ENCODE peak calls at places on chromosomes 5 and 9, in seven cellular contexts. H is upper lobe of right lung, Z is GM13976, W is fibroblast of lung, Y is nephron progenitor cell, L is HCT116, M is right lobe of liver. T is an unnamed sample.

GRCh38 chr9:108049026-108049591 is 559.5 kb upstream of the KLF4 start:
- DNase-seq in H (no peak), Z (no peak), W (peak), Y (no peak), L (peak), M (no peak), T (no peak)

GRCh38 chr5:5314166-5314565 is 108.3 kb upstream of the ICE1 start:
- DNase-seq in H (no peak), Z (no peak), W (no peak), Y (no peak), L (no peak), M (no peak), T (no peak)

GRCh38 chr9:2023042-2023441 is 7.9 kb downstream of the SMARCA2 start:
- DNase-seq in H (no peak), Z (no peak), W (no peak), Y (no peak), L (no peak), M (no peak), T (no peak)

GRCh38 chr9:129252937-129253819 is 75.1 kb upstream of the IER5L start:
- DNase-seq in H (peak), Z (no peak), W (no peak), Y (no peak), L (no peak), M (no peak), T (no peak)

GRCh38 chr9:12923472-12924009 is 148.7 kb downstream of the LURAP1L start:
- DNase-seq in H (no peak), Z (no peak), W (peak), Y (no peak), L (no peak), M (no peak), T (no peak)

GRCh38 chr9:114317665-114318357 is 5.1 kb upstream of the ORM1 start:
- DNase-seq in H (peak), Z (no peak), W (peak), Y (no peak), L (no peak), M (no peak), T (no peak)

GRCh38 chr9:3768286-3768685 is 242.5 kb upstream of the RFX3 start:
- DNase-seq in H (no peak), Z (no peak), W (peak), Y (no peak), L (no peak), M (no peak), T (no peak)

GRCh38 chr9:18896531-18897179 is 136.4 kb downstream of the SAXO1 start:
- DNase-seq in H (no peak), Z (no peak), W (peak), Y (no peak), L (no peak), M (no peak), T (peak)

GRCh38 chr5:169013208-169013728 is 287.7 kb downstream of the SLIT3 start:
- DNase-seq in H (no peak), Z (no peak), W (no peak), Y (no peak), L (no peak), M (no peak), T (no peak)

GRCh38 chr5:179284751-179285191 is 60.5 kb downstream of the ADAMTS2 start:
- DNase-seq in H (peak), Z (no peak), W (no peak), Y (no peak), L (no peak), M (peak), T (no peak)

GRCh38 chr9:132673355-132673754 is 3.1 kb downstream of the GTF3C4 start:
- DNase-seq in H (no peak), Z (no peak), W (peak), Y (no peak), L (no peak), M (no peak), T (peak)

GRCh38 chr9:99907208-99907532 is 716 bp downstream of the STX17 start:
- DNase-seq in H (no peak), Z (no peak), W (no peak), Y (no peak), L (no peak), M (no peak), T (no peak)

GRCh38 chr9:13804532-13804931 is 509.4 kb downstream of the NFIB start:
- DNase-seq in H (no peak), Z (no peak), W (peak), Y (no peak), L (no peak), M (no peak), T (no peak)

GRCh38 chr9:125407974-125408900 is 146.6 kb downstream of the GAPVD1 start:
- DNase-seq in H (peak), Z (peak), W (peak), Y (peak), L (no peak), M (peak), T (peak)

GRCh38 chr5:107853031-107853430 is 182.3 kb upstream of the EFNA5 start:
- DNase-seq in H (no peak), Z (no peak), W (peak), Y (no peak), L (no peak), M (no peak), T (no peak)

GRCh38 chr9:72299017-72299603 is 65.9 kb downstream of the ZFAND5 start:
- DNase-seq in H (no peak), Z (no peak), W (no peak), Y (no peak), L (no peak), M (peak), T (no peak)

GRCh38 chr5:77599676-77600075 is 38.8 kb downstream of the OTP start:
- DNase-seq in H (no peak), Z (no peak), W (no peak), Y (no peak), L (no peak), M (no peak), T (no peak)

GRCh38 chr5:66329078-66329477 is 185.0 kb downstream of the SREK1 start:
- DNase-seq in H (no peak), Z (no peak), W (no peak), Y (no peak), L (no peak), M (no peak), T (peak)

GRCh38 chr5:66337827-66338226 is 193.7 kb downstream of the SREK1 start:
- DNase-seq in H (no peak), Z (no peak), W (no peak), Y (peak), L (no peak), M (no peak), T (no peak)

GRCh38 chr5:66333192-66333591 is 189.1 kb downstream of the SREK1 start:
- DNase-seq in H (no peak), Z (no peak), W (no peak), Y (no peak), L (no peak), M (no peak), T (no peak)
- TF ChIP-seq CTCF in H (no peak), Z (no peak), W (no peak), Y (no peak), L (no peak), M (no peak), T (no peak)

GRCh38 chr5:34915856-34916192 is 313 bp downstream of the BRIX1 start:
- DNase-seq in H (no peak), Z (no peak), W (peak), Y (no peak), L (no peak), M (no peak), T (no peak)

GRCh38 chr5:34918025-34918424 is 2.5 kb downstream of the BRIX1 start:
- DNase-seq in H (no peak), Z (no peak), W (no peak), Y (no peak), L (no peak), M (no peak), T (no peak)

GRCh38 chr5:34916518-34916917 is 1.0 kb downstream of the BRIX1 start:
- DNase-seq in H (no peak), Z (no peak), W (no peak), Y (no peak), L (no peak), M (no peak), T (no peak)

GRCh38 chr5:34915139-34915855 is at the start of the genes BRIX1 and RAD1:
- DNase-seq in H (peak), Z (peak), W (peak), Y (peak), L (peak), M (peak), T (peak)

DNA sequence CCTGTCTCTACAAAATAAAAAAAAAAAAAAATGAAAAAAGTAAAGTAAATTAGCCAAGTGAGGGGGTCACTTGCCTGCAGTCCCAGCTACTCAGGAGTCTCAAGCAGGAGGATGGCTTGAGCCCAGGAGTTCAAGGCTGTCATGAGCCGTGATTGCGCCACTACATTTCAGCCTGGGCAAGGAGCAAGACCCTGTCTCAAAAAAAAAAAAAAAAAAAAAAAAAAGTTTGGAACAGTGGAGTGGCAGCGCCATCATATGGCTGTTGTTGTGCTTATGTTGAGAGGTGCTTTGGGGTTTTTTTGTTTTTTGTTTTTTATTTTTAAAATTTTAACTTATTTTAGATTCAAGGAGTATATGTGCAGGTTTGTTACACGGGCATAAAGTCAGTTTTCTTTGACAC is 3.6 kb downstream of the BRIX1 start:
- DNase-seq in H (no peak), Z (no peak), W (no peak), Y (no peak), L (no peak), M (no peak), T (no peak)
- TF ChIP-seq CTCF in H (no peak), Z (no peak), W (no peak), Y (no peak), L (no peak), M (no peak), T (no peak)

GRCh38 chr5:68246802-68247201 is 31.2 kb downstream of the PIK3R1 start:
- DNase-seq in H (no peak), Z (peak), W (no peak), Y (no peak), L (no peak), M (no peak), T (no peak)
- TF ChIP-seq CTCF in H (peak), Z (no peak), W (no peak), Y (no peak), L (peak), M (peak), T (peak)

GRCh38 chr5:178247481-178248456 is 15.2 kb upstream of the PHYKPL start:
- DNase-seq in H (no peak), Z (no peak), W (no peak), Y (no peak), L (no peak), M (no peak), T (peak)

GRCh38 chr5:178244566-178244965 is 12.0 kb upstream of the PHYKPL start:
- DNase-seq in H (no peak), Z (no peak), W (no peak), Y (no peak), L (no peak), M (no peak), T (no peak)

GRCh38 chr5:178242416-178242815 is 9.8 kb upstream of the PHYKPL start:
- DNase-seq in H (no peak), Z (no peak), W (no peak), Y (no peak), L (no peak), M (no peak), T (no peak)

GRCh38 chr5:178246736-178247135 is 14.1 kb upstream of the PHYKPL start:
- DNase-seq in H (no peak), Z (no peak), W (no peak), Y (no peak), L (no peak), M (no peak), T (no peak)

GRCh38 chr5:178245389-178245788 is 12.8 kb upstream of the PHYKPL start:
- DNase-seq in H (no peak), Z (no peak), W (no peak), Y (no peak), L (no peak), M (no peak), T (no peak)
- TF ChIP-seq CTCF in H (no peak), Z (no peak), W (no peak), Y (no peak), L (no peak), M (no peak), T (no peak)

GRCh38 chr5:122091942-122092600 is 14.0 kb upstream of the LOX start:
- DNase-seq in H (no peak), Z (no peak), W (peak), Y (no peak), L (peak), M (no peak), T (no peak)
- TF ChIP-seq CTCF in H (peak), Z (no peak), W (peak), Y (peak), L (no peak), M (peak), T (no peak)

DNA sequence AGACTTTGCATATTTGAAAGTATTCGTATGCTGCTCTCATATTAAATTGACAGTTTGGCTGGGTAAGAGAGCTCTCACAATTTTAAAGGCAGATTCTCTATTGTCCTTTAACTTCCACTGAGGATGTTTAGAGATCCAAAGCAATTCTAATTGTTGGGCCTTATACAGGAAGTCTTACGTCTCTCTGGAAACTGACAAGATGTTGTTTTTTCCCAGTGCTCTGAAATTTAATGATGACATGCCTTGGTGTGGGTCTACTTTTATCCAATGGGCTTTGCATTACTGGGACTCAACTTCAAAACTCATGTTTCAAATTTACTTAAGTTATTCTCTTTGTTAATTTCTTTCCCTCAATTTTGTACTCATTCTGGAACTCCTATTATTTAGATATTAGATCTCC is 191.5 kb downstream of the SNX18 start:
- DNase-seq in H (no peak), Z (no peak), W (no peak), Y (no peak), L (no peak), M (no peak), T (no peak)
- TF ChIP-seq CTCF in H (no peak), Z (no peak), W (no peak), Y (no peak), L (no peak), M (no peak), T (no peak)

DNA sequence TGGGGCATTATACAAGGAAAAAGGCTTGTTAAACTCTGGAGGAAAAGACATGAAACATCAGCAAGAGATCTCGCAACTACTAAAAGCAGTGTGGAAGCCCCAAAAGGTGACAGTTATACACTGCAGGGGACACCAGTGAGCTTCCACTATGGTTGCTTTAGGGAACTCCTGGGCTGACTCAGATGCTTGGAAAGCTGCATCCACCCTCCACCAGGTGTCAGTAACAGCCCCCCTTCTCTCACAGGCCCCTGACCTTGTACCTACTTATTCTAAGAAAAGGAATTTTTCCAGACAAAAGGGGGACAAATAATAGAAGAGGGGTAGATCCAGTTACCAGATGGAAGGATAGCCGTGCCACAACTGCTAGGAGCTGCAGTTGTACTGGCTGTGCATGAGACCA is 154.4 kb upstream of the COX7C start:
- DNase-seq in H (no peak), Z (no peak), W (no peak), Y (no peak), L (no peak), M (no peak), T (no peak)
- TF ChIP-seq CTCF in H (no peak), Z (no peak), W (no peak), Y (no peak), L (no peak), M (no peak), T (no peak)

T was measured in activated CD8-positive, alpha-beta T cell treated with anti-CD3 and anti-CD28 coated beads for 36 hours.